ENCODE peak calls at places on chromosome 6, in eight cellular contexts. One of them, this sample, is unnamed.

GRCh38 chr6:109397020-109397419 is 14.8 kb upstream of the CD164 start:
- DNase-seq in OCI-LY7: no peak
- DNase-seq in prostate gland: no peak
- DNase-seq in naive thymus-derived CD8-positive, alpha-beta T cell: no peak
- DNase-seq in thyroid gland: no peak
- DNase-seq in breast epithelium: no peak
- DNase-seq in AG04450: no peak
- DNase-seq in HFF-Myc: no peak
- DNase-seq in this sample: no peak

GRCh38 chr6:85865665-85866372 is 223.1 kb upstream of the SYNCRIP start:
- DNase-seq in OCI-LY7: no peak
- DNase-seq in prostate gland: peak
- DNase-seq in naive thymus-derived CD8-positive, alpha-beta T cell: no peak
- DNase-seq in thyroid gland: no peak
- DNase-seq in breast epithelium: no peak
- DNase-seq in AG04450: no peak
- DNase-seq in HFF-Myc: peak
- DNase-seq in this sample: no peak

GRCh38 chr6:47651505-47651944 is 46.9 kb upstream of the ADGRF4 start:
- DNase-seq in OCI-LY7: no peak
- DNase-seq in prostate gland: no peak
- DNase-seq in naive thymus-derived CD8-positive, alpha-beta T cell: no peak
- DNase-seq in thyroid gland: no peak
- DNase-seq in breast epithelium: no peak
- DNase-seq in AG04450: peak
- DNase-seq in HFF-Myc: no peak
- DNase-seq in this sample: no peak

GRCh38 chr6:56335733-56336132 is 88.4 kb upstream of the COL21A1 start:
- DNase-seq in OCI-LY7: no peak
- DNase-seq in prostate gland: no peak
- DNase-seq in naive thymus-derived CD8-positive, alpha-beta T cell: no peak
- DNase-seq in thyroid gland: no peak
- DNase-seq in breast epithelium: no peak
- DNase-seq in AG04450: peak
- DNase-seq in HFF-Myc: peak
- DNase-seq in this sample: no peak

GRCh38 chr6:14380421-14380820 is 262.8 kb downstream of the CD83 start:
- DNase-seq in OCI-LY7: no peak
- DNase-seq in prostate gland: no peak
- DNase-seq in naive thymus-derived CD8-positive, alpha-beta T cell: no peak
- DNase-seq in thyroid gland: no peak
- DNase-seq in breast epithelium: no peak
- DNase-seq in AG04450: no peak
- DNase-seq in HFF-Myc: no peak
- DNase-seq in this sample: no peak

GRCh38 chr6:5497896-5498578 is 236.7 kb downstream of the FARS2 start:
- DNase-seq in OCI-LY7: no peak
- DNase-seq in prostate gland: no peak
- DNase-seq in naive thymus-derived CD8-positive, alpha-beta T cell: no peak
- DNase-seq in thyroid gland: no peak
- DNase-seq in breast epithelium: no peak
- DNase-seq in AG04450: no peak
- DNase-seq in HFF-Myc: no peak
- DNase-seq in this sample: no peak

GRCh38 chr6:2111162-2111677 is 134.2 kb downstream of the GMDS start:
- DNase-seq in OCI-LY7: no peak
- DNase-seq in prostate gland: no peak
- DNase-seq in naive thymus-derived CD8-positive, alpha-beta T cell: no peak
- DNase-seq in thyroid gland: no peak
- DNase-seq in breast epithelium: no peak
- DNase-seq in AG04450: no peak
- DNase-seq in HFF-Myc: no peak
- DNase-seq in this sample: no peak

GRCh38 chr6:6633898-6634734 is 45.6 kb downstream of the LY86 start:
- DNase-seq in OCI-LY7: no peak
- DNase-seq in prostate gland: no peak
- DNase-seq in naive thymus-derived CD8-positive, alpha-beta T cell: no peak
- DNase-seq in thyroid gland: no peak
- DNase-seq in breast epithelium: no peak
- DNase-seq in AG04450: no peak
- DNase-seq in HFF-Myc: no peak
- DNase-seq in this sample: no peak

GRCh38 chr6:12138377-12138776 is 126.3 kb downstream of the HIVEP1 start:
- DNase-seq in OCI-LY7: no peak
- DNase-seq in prostate gland: no peak
- DNase-seq in naive thymus-derived CD8-positive, alpha-beta T cell: peak
- DNase-seq in thyroid gland: no peak
- DNase-seq in breast epithelium: no peak
- DNase-seq in AG04450: no peak
- DNase-seq in HFF-Myc: no peak
- DNase-seq in this sample: no peak

GRCh38 chr6:21064716-21065340 is 528.7 kb upstream of the SOX4 start:
- DNase-seq in OCI-LY7: no peak
- DNase-seq in prostate gland: no peak
- DNase-seq in naive thymus-derived CD8-positive, alpha-beta T cell: no peak
- DNase-seq in thyroid gland: no peak
- DNase-seq in breast epithelium: no peak
- DNase-seq in AG04450: no peak
- DNase-seq in HFF-Myc: no peak
- DNase-seq in this sample: no peak

GRCh38 chr6:112927641-112928040 is 580.5 kb downstream of the RFPL4B start:
- DNase-seq in OCI-LY7: no peak
- DNase-seq in prostate gland: no peak
- DNase-seq in naive thymus-derived CD8-positive, alpha-beta T cell: no peak
- DNase-seq in thyroid gland: no peak
- DNase-seq in breast epithelium: no peak
- DNase-seq in AG04450: no peak
- DNase-seq in HFF-Myc: no peak
- DNase-seq in this sample: no peak

GRCh38 chr6:10381133-10381829 is 33.6 kb downstream of the TFAP2A start:
- DNase-seq in OCI-LY7: no peak
- DNase-seq in prostate gland: no peak
- DNase-seq in naive thymus-derived CD8-positive, alpha-beta T cell: no peak
- DNase-seq in thyroid gland: no peak
- DNase-seq in breast epithelium: no peak
- DNase-seq in AG04450: no peak
- DNase-seq in HFF-Myc: no peak
- DNase-seq in this sample: no peak

GRCh38 chr6:37819802-37820712 is 530 bp downstream of the ZFAND3 start:
- DNase-seq in OCI-LY7: peak
- DNase-seq in prostate gland: peak
- DNase-seq in naive thymus-derived CD8-positive, alpha-beta T cell: peak
- DNase-seq in thyroid gland: peak
- DNase-seq in breast epithelium: no peak
- DNase-seq in AG04450: no peak
- DNase-seq in HFF-Myc: no peak
- DNase-seq in this sample: peak

GRCh38 chr6:111890981-111891380 is 17.7 kb upstream of the FYN start:
- DNase-seq in OCI-LY7: no peak
- DNase-seq in prostate gland: no peak
- DNase-seq in naive thymus-derived CD8-positive, alpha-beta T cell: no peak
- DNase-seq in thyroid gland: no peak
- DNase-seq in breast epithelium: no peak
- DNase-seq in AG04450: no peak
- DNase-seq in HFF-Myc: no peak
- DNase-seq in this sample: no peak

GRCh38 chr6:157339432-157339831 is 16.1 kb upstream of the TMEM242 start:
- DNase-seq in OCI-LY7: no peak
- DNase-seq in prostate gland: no peak
- DNase-seq in naive thymus-derived CD8-positive, alpha-beta T cell: no peak
- DNase-seq in thyroid gland: no peak
- DNase-seq in breast epithelium: no peak
- DNase-seq in AG04450: no peak
- DNase-seq in HFF-Myc: no peak
- DNase-seq in this sample: no peak